ENCODE peak calls at places on chromosomes 2 and 18, in nine cellular contexts. O, B, C, W, D, L, R, U and P are unnamed samples.

GRCh38 chr2:119469661-119470297 is 38.1 kb downstream of the TMEM37 start:
- DNase-seq in O (no peak), B (no peak), C (no peak), W (no peak), D (no peak), L (no peak), R (peak; percentile 96), U (no peak), P (no peak)

GRCh38 chr2:196277002-196277401 is 105.6 kb upstream of the STK17B start:
- DNase-seq in O (no peak), B (no peak), C (no peak), W (no peak), D (no peak), L (no peak), R (no peak), U (peak; percentile 54), P (no peak)

GRCh38 chr2:65294701-65295100 is 67.1 kb downstream of the ACTR2 start:
- DNase-seq in O (no peak), B (no peak), C (no peak), W (no peak), D (no peak), L (no peak), R (no peak), U (no peak), P (no peak)

GRCh38 chr2:231047270-231047921 is 9.3 kb upstream of the PSMD1 start:
- DNase-seq in O (no peak), B (no peak), C (no peak), W (peak; percentile 37), D (no peak), L (no peak), R (no peak), U (no peak), P (no peak)

GRCh38 chr18:79484661-79485621 is 89.2 kb downstream of the NFATC1 start:
- DNase-seq in O (peak; percentile 67), B (no peak), C (peak; percentile 98), W (peak; percentile 61), D (no peak), L (no peak), R (no peak), U (no peak), P (no peak)

GRCh38 chr18:2111456-2111855 is 459.8 kb downstream of the METTL4 start:
- DNase-seq in O (peak; percentile 17), B (no peak), C (peak; percentile 22), W (no peak), D (no peak), L (no peak), R (no peak), U (no peak), P (peak; percentile 36)

GRCh38 chr2:68926782-68927181 is 25.9 kb downstream of the GKN2 start:
- DNase-seq in O (no peak), B (no peak), C (no peak), W (no peak), D (no peak), L (no peak), R (no peak), U (no peak), P (peak; percentile 41)

GRCh38 chr2:209556354-209556961 is 132.6 kb downstream of the MAP2 start:
- DNase-seq in O (peak; percentile 39), B (no peak), C (peak; percentile 28), W (no peak), D (no peak), L (no peak), R (no peak), U (no peak), P (peak; percentile 62)

GRCh38 chr2:235371018-235371417 is 122.8 kb upstream of the AGAP1 start:
- DNase-seq in O (no peak), B (no peak), C (no peak), W (no peak), D (no peak), L (no peak), R (no peak), U (no peak), P (no peak)

GRCh38 chr2:28102455-28102874 is 211.9 kb downstream of the BABAM2 start:
- DNase-seq in O (peak; percentile 38), B (no peak), C (peak; percentile 47), W (no peak), D (no peak), L (peak; percentile 3), R (no peak), U (no peak), P (peak; percentile 62)

GRCh38 chr2:24920813-24921441 is 890 bp upstream of the ADCY3 start:
- DNase-seq in O (no peak), B (no peak), C (no peak), W (no peak), D (no peak), L (no peak), R (peak; percentile 36), U (no peak), P (peak; percentile 43)

GRCh38 chr2:211611061-211611518 is 927.5 kb downstream of the ERBB4 start:
- DNase-seq in O (no peak), B (no peak), C (no peak), W (no peak), D (no peak), L (no peak), R (no peak), U (no peak), P (no peak)

GRCh38 chr18:24019641-24020331 is 5.2 kb downstream of the TTC39C start:
- DNase-seq in O (no peak), B (peak; percentile 67), C (no peak), W (no peak), D (no peak), L (no peak), R (no peak), U (peak; percentile 42), P (no peak)

GRCh38 chr2:219914577-219914976 is 287.1 kb downstream of the SLC4A3 start:
- DNase-seq in O (no peak), B (no peak), C (no peak), W (no peak), D (no peak), L (no peak), R (no peak), U (no peak), P (no peak)

GRCh38 chr2:47654790-47655562 is 128.0 kb upstream of the MSH6 start:
- DNase-seq in O (no peak), B (no peak), C (no peak), W (no peak), D (no peak), L (no peak), R (no peak), U (peak; percentile 53), P (peak; percentile 46)

GRCh38 chr18:11676867-11677266 is 12.2 kb upstream of the GNAL start:
- DNase-seq in O (no peak), B (no peak), C (peak; percentile 41), W (no peak), D (no peak), L (no peak), R (no peak), U (no peak), P (peak; percentile 85)